ENCODE peak calls at places on chromosomes 5 and 9, in ten cellular contexts. X is effector CD8-positive, alpha-beta T cell; M is BE2C; V is NCI-H226; E is stimulated activated CD8-positive, alpha-beta memory T cell treated with anti-CD3 and anti-CD28 coated beads, Interleukin-15, amount 100 ng/mL, for 24 hours; S is caudate nucleus; W is stimulated activated CD4-positive, alpha-beta T cell treated with anti-CD3 and anti-CD28 coated beads, TNF-alpha, amount 100 ng/mL, for 4 hours; F is endothelial cell; L is gastrocnemius medialis; N is neural crest cell. O is an unnamed sample.
A peak's percentile ranks its signal among the peaks of the same experiment; 100 is the strongest.

GRCh38 chr9:137243626-137244485 is 2.8 kb downstream of the TUBB4B start:
- DNase-seq in X (no peak), M (no peak), V (no peak), E (no peak), S (no peak), W (no peak), F (no peak), L (no peak), N (no peak), O (no peak)

GRCh38 chr9:128912270-128912853 is 8.4 kb upstream of the PHYHD1 start:
- DNase-seq in X (no peak), M (no peak), V (peak; percentile 83), E (no peak), S (peak; percentile 42), W (no peak), F (no peak), L (no peak), N (no peak), O (no peak)

GRCh38 chr5:127950707-127951356 is 132.7 kb upstream of the SLC12A2 start:
- DNase-seq in X (no peak), M (no peak), V (peak; percentile 39), E (no peak), S (no peak), W (no peak), F (no peak), L (no peak), N (no peak), O (no peak)

GRCh38 chr9:109001275-109001676 is 12.0 kb downstream of the CTNNAL1 start:
- DNase-seq in X (no peak), M (no peak), V (peak; percentile 69), E (no peak), S (no peak), W (no peak), F (no peak), L (no peak), N (no peak), O (no peak)

GRCh38 chr9:93096131-93096802 is at the start of gene CARD19:
- DNase-seq in X (peak; percentile 53), M (peak; percentile 39), V (no peak), E (no peak), S (no peak), W (no peak), F (no peak), L (peak; percentile 48), N (no peak), O (peak; percentile 50)

GRCh38 chr5:14463629-14464028 is 118.0 kb upstream of the OTULINL start:
- DNase-seq in X (no peak), M (no peak), V (peak; percentile 33), E (no peak), S (no peak), W (no peak), F (no peak), L (no peak), N (no peak), O (no peak)

GRCh38 chr5:72065751-72066255 is 41.5 kb upstream of the MAP1B start:
- DNase-seq in X (no peak), M (peak; percentile 96), V (peak; percentile 17), E (no peak), S (no peak), W (no peak), F (peak; percentile 4), L (no peak), N (peak; percentile 14), O (no peak)

GRCh38 chr9:123942542-123942941 is 12.6 kb upstream of the DENND1A start:
- DNase-seq in X (no peak), M (no peak), V (no peak), E (no peak), S (no peak), W (no peak), F (no peak), L (no peak), N (no peak), O (no peak)

GRCh38 chr9:123834218-123834906 is 95.6 kb downstream of the DENND1A start:
- DNase-seq in X (no peak), M (no peak), V (no peak), E (no peak), S (no peak), W (no peak), F (no peak), L (no peak), N (no peak), O (no peak)

GRCh38 chr5:65811895-65812294 is 89.9 kb downstream of the NLN start:
- DNase-seq in X (no peak), M (no peak), V (peak; percentile 90), E (no peak), S (no peak), W (no peak), F (no peak), L (no peak), N (no peak), O (no peak)

GRCh38 chr9:96009690-96010477 is 134.4 kb downstream of the ERCC6L2 start:
- DNase-seq in X (peak; percentile 19), M (no peak), V (no peak), E (no peak), S (no peak), W (no peak), F (no peak), L (no peak), N (no peak), O (peak; percentile 53)

O was measured in K562.